ENCODE peak calls at places on chromosomes 3 and 15, in nine cellular contexts. V is OCI-LY7, W is IMR-90, C is psoas muscle, Q is body of pancreas, Z is HCT116, B is kidney, A is thoracic aorta, D is cardiac muscle cell. P is an unnamed sample.

GRCh38 chr3:128632301-128632700 is 18.3 kb downstream of the RPN1 start:
- DNase-seq in B (no peak), V (no peak), D (no peak), W (no peak), Q (no peak), C (no peak), A (no peak), Z (no peak), P (no peak)

GRCh38 chr3:142628806-142629205 is 32.6 kb downstream of the PLS1 start:
- DNase-seq in Z (no peak), B (no peak), A (no peak), V (no peak), W (no peak), D (no peak), C (no peak), Q (no peak), P (no peak)

GRCh38 chr3:53938645-53939044 is 47.0 kb upstream of the SELENOK start:
- DNase-seq in D (peak; percentile 74), Q (peak; percentile 42), Z (peak; percentile 23), A (no peak), V (peak; percentile 54), W (peak; percentile 52), C (no peak), B (no peak), P (no peak)

GRCh38 chr15:74144153-74144775 is 13.9 kb downstream of the ISLR2 start:
- DNase-seq in V (no peak), A (no peak), Z (peak; percentile 29), C (no peak), Q (no peak), W (no peak), D (no peak), B (no peak), P (no peak)

GRCh38 chr3:2218375-2218774 is 119.7 kb downstream of the CNTN4 start:
- DNase-seq in D (no peak), V (no peak), Z (no peak), B (no peak), W (no peak), Q (no peak), C (no peak), A (no peak), P (no peak)

GRCh38 chr3:177731644-177732268 is 534.5 kb upstream of the TBL1XR1 start:
- DNase-seq in W (peak; percentile 88), V (no peak), Q (no peak), Z (no peak), D (peak; percentile 54), A (no peak), B (no peak), C (no peak), P (no peak)

GRCh38 chr3:21620511-21621395 is 130.3 kb downstream of the ZNF385D start:
- DNase-seq in Z (no peak), B (no peak), A (no peak), D (no peak), W (no peak), C (no peak), Q (no peak), V (no peak), P (peak; percentile 12)

GRCh38 chr3:8421267-8421666 is 80.4 kb upstream of the LMCD1 start:
- DNase-seq in W (no peak), B (no peak), A (no peak), D (no peak), Z (no peak), V (peak; percentile 28), Q (no peak), C (no peak), P (no peak)

GRCh38 chr3:22748453-22748852 is 454.7 kb upstream of the UBE2E2 start:
- DNase-seq in B (no peak), D (no peak), V (no peak), A (no peak), Z (no peak), C (no peak), Q (no peak), W (no peak), P (no peak)

GRCh38 chr3:154718716-154719115 is 288.7 kb upstream of the GPR149 start:
- DNase-seq in Q (no peak), D (no peak), B (no peak), W (no peak), Z (no peak), V (no peak), A (no peak), C (no peak), P (no peak)

DNA sequence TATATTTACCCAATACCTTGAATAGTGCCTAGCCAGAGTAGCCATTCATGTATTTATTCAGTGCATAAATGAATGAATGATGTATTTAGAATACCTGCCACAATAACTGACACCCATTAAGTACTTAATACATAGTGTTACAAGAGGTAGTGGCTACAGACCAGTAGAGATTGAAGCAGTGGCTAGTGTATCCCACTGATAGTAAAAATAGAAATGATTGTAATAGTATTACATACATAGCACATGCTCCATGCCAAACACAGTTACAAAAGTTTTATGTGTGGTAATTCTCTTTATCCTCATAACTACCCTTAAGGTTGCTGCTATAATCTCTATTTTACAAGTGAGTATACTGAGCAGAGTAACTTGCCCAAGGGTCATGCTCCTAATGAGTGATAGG is 30.3 kb upstream of the SCAANT1 start:
- DNase-seq in C (no peak), Q (no peak), W (no peak), Z (no peak), D (no peak), A (no peak), V (no peak), B (no peak), P (no peak)
- H3K4me1 ChIP-seq in C (peaks cover 43% of the 10 kb centered on the region), Q (peaks cover 98% of the 10 kb centered on the region), W (peaks cover 17% of the 10 kb centered on the region), Z (no peaks in the 10 kb centered on the region), D (peaks cover 12% of the 10 kb centered on the region), A (peaks cover 2% of the 10 kb centered on the region), V (peaks cover 10% of the 10 kb centered on the region), B (peaks cover 10% of the 10 kb centered on the region), P (peaks cover 16% of the 10 kb centered on the region)

GRCh38 chr3:149369991-149370866 is 7.2 kb downstream of the TM4SF1 start:
- DNase-seq in Z (no peak), C (no peak), D (peak; percentile 19), V (no peak), W (peak; percentile 49), A (no peak), B (no peak), Q (no peak), P (no peak)

GRCh38 chr3:149368850-149369497 is 8.5 kb downstream of the TM4SF1 start:
- DNase-seq in W (no peak), C (no peak), B (no peak), V (no peak), D (peak; percentile 8), Z (no peak), A (no peak), Q (no peak), P (no peak)

GRCh38 chr3:149371723-149372114 is 5.7 kb downstream of the TM4SF1 start:
- DNase-seq in C (no peak), Z (no peak), W (no peak), B (no peak), A (no peak), V (no peak), D (peak; percentile 7), Q (no peak), P (no peak)

GRCh38 chr3:149373235-149374125 is 4.0 kb downstream of the TM4SF1 start:
- DNase-seq in Z (no peak), B (no peak), C (no peak), V (no peak), Q (no peak), D (peak; percentile 87), W (peak; percentile 85), A (no peak), P (no peak)

DNA sequence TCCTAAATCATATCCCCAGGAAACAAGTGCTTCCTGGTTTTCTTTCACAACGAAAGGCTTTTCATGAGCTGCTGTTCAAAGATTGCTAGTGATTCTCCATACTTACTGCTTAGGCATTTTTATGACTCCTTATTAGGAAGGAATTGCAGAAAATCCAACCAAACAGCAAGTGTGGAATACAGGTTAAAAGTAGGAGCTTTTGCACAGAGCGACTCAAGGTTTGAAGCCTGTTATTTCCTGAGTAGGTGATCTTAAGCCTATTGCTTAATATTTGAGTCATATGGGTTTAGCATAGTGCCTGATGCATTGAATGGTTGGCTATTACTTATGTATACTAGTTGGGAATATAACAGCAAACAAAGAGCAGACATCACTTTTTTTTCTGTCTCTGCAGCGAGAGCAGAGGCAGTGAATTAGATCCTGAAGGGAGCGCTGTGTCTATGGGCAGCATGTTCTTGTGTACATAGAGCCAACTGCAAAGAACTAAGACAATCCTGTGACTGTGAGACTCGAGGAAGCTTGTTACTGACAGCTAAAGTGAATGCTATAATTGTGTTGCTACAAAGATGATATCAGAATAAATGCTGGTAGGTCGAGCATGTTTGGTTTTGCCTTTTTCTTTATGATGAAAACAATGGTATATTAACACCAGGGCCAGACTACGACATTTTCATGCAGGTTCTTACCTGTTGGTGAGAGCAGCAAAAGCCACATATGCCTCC is 6.3 kb downstream of the TM4SF1 start:
- DNase-seq in A (no peak), V (no peak), W (peak; percentile 72), B (no peak), D (peak; percentile 58), Z (no peak), Q (no peak), C (no peak), P (no peak)
- TF ChIP-seq CTCF in A (no peak), V (no peak), W (peak; percentile 12), B (no peak), D (no peak), Z (no peak), Q (no peak), C (no peak), P (no peak)

DNA sequence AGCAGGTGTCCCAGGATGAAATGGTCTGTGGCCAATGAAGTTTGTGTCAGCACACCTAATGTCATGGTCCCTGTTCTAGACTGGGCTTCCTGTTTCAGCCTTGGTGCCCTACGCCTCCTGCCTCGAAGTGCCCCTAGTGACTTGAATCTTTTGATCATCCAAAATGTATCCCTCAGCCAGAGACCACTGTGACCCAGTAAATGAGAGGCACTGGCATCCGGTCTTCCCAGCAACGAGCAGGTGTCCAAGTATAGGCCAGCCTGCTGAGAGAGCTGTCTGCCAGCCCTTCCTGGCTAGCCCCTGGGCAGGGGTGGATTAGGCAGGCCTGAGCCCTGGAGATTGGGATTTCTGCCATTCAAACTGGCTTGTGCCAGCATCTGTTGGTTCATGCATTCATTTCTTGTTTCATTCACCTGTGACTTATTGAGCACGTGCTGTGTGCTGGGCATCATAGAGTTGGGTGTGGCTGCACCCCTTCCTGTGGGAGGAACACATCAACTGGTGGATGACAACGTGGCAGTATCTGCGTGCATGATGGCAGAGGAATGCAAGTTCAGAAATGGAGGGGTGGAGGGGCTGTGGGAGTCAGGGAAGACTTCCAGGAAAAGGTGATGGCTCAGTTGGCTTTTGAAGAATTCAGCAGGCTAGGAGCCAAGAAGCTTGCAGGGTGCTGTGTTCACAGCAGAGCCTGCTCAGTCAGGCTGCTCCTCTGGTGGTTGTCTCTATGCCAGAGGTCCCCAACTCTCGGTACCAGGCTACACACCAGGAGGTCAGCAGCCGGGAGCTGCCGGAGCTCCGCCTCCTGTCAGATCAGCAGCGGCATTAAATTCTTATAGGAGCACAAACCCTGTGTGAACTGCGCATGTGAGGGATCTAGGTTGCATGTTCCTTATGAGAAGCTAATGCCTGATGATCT is 21.6 kb downstream of the ESYT3 start:
- DNase-seq in B (no peak), W (no peak), A (no peak), Z (no peak), V (no peak), Q (no peak), C (no peak), D (peak; percentile 52), P (no peak)
- H3K4me1 ChIP-seq in B (no peaks in the 10 kb centered on the region), W (no peaks in the 10 kb centered on the region), A (no peaks in the 10 kb centered on the region), Z (no peaks in the 10 kb centered on the region), V (no peaks in the 10 kb centered on the region), Q (no peaks in the 10 kb centered on the region), C (no peaks in the 10 kb centered on the region), D (no peaks in the 10 kb centered on the region), P (no peaks in the 10 kb centered on the region)

GRCh38 chr3:153163349-153164008 is 1.5 kb downstream of the RAP2B start:
- DNase-seq in V (peak; percentile 35), B (peak; percentile 79), C (no peak), D (peak; percentile 45), W (peak; percentile 29), A (no peak), Z (no peak), Q (no peak), P (no peak)
- TF ChIP-seq CTCF in V (no peak), B (no peak), C (no peak), D (no peak), W (no peak), A (no peak), Z (no peak), Q (no peak), P (no peak)